ENCODE peak calls at places on chromosomes 11 and 22, in five cellular contexts. H is breast epithelium, P is astrocyte of the spinal cord, V is upper lobe of right lung, C is tibial artery. T is an unnamed sample.

GRCh38 chr11:102850973-102851745 is 7.8 kb upstream of the MMP3 start:
- DNase-seq in H (no peak), P (peak; percentile 88), V (no peak), C (no peak), T (no peak)

GRCh38 chr11:57818812-57819211 is 57.2 kb downstream of the CTNND1 start:
- DNase-seq in H (no peak), P (no peak), V (no peak), C (no peak), T (no peak)

GRCh38 chr11:36702330-36703054 is 104.5 kb upstream of the RAG2 start:
- DNase-seq in H (no peak), P (peak; percentile 72), V (no peak), C (no peak), T (peak; percentile 78)

GRCh38 chr11:69495441-69496201 is 14.2 kb downstream of the LINC01488 start:
- DNase-seq in H (no peak), P (no peak), V (peak; percentile 55), C (no peak), T (no peak)

GRCh38 chr11:34481307-34481706 is 32.3 kb downstream of the ELF5 start:
- DNase-seq in H (no peak), P (no peak), V (no peak), C (no peak), T (no peak)

GRCh38 chr11:129225190-129225589 is 33.1 kb upstream of the ARHGAP32 start:
- DNase-seq in H (no peak), P (peak; percentile 72), V (no peak), C (no peak), T (no peak)

GRCh38 chr22:47299879-47300697 is 537.6 kb downstream of the TBC1D22A start:
- DNase-seq in H (peak; percentile 24), P (no peak), V (no peak), C (no peak), T (no peak)

GRCh38 chr22:49951001-49951677 is 9.4 kb upstream of the PIM3 start:
- DNase-seq in H (peak; percentile 97), P (peak; percentile 91), V (peak; percentile 98), C (no peak), T (no peak)

GRCh38 chr11:86477495-86478155 is 102.9 kb downstream of the CCDC81 start:
- DNase-seq in H (no peak), P (peak; percentile 82), V (no peak), C (peak; percentile 48), T (no peak)

GRCh38 chr11:134339756-134340155 is 8.0 kb downstream of the GLB1L2 start:
- DNase-seq in H (no peak), P (no peak), V (no peak), C (no peak), T (no peak)

GRCh38 chr11:116275634-116276033 is 497.2 kb downstream of the BUD13 start:
- DNase-seq in H (no peak), P (no peak), V (no peak), C (no peak), T (no peak)

GRCh38 chr22:26558246-26558895 is 31.6 kb downstream of the TPST2 start:
- DNase-seq in H (no peak), P (peak; percentile 77), V (no peak), C (no peak), T (no peak)

GRCh38 chr22:39617761-39618757 is 47.5 kb downstream of the CACNA1I start:
- DNase-seq in H (no peak), P (no peak), V (no peak), C (no peak), T (no peak)

GRCh38 chr11:69468911-69469885 is 12.3 kb upstream of the LINC01488 start:
- DNase-seq in H (no peak), P (no peak), V (no peak), C (no peak), T (no peak)

GRCh38 chr11:102836290-102836875 is 7.0 kb downstream of the MMP3 start:
- DNase-seq in H (no peak), P (peak; percentile 63), V (no peak), C (no peak), T (no peak)

GRCh38 chr11:9754041-9754471 is 90.2 kb downstream of the SWAP70 start:
- DNase-seq in H (no peak), P (peak; percentile 23), V (no peak), C (no peak), T (no peak)

GRCh38 chr22:48835364-48835763 is 992.3 kb downstream of the BRD1 start:
- DNase-seq in H (no peak), P (no peak), V (no peak), C (no peak), T (no peak)
- H3K4me3 ChIP-seq in H (no peak overlapping the region), P (no peak overlapping the region), V (no peak overlapping the region), C (no peak overlapping the region), T (no peak overlapping the region)

GRCh38 chr11:110174645-110175310 is 81.6 kb downstream of the ZC3H12C start:
- DNase-seq in H (no peak), P (peak; percentile 61), V (no peak), C (no peak), T (no peak)
- H3K4me3 ChIP-seq in H (no peak overlapping the region), P (no peak overlapping the region), V (peak overlapping the region; percentile 9), C (no peak overlapping the region), T (no peak overlapping the region)

GRCh38 chr11:47376543-47377371 is 1.6 kb downstream of the SPI1 start:
- DNase-seq in H (no peak), P (no peak), V (peak; percentile 87), C (peak; percentile 55), T (no peak)
- H3K4me3 ChIP-seq in H (peak overlapping the region; percentile 24), P (no peak overlapping the region), V (peak overlapping the region; percentile 53), C (peak overlapping the region; percentile 31), T (no peak overlapping the region)

GRCh38 chr11:59145534-59145933 is 2.9 kb downstream of the FAM111A start:
- DNase-seq in H (no peak), P (peak; percentile 2), V (no peak), C (no peak), T (no peak)
- H3K4me3 ChIP-seq in H (no peak overlapping the region), P (peak overlapping the region; percentile 51), V (peak overlapping the region; percentile 75), C (peak overlapping the region; percentile 89), T (peak overlapping the region; percentile 74)

GRCh38 chr22:35384973-35385588 is 4.2 kb downstream of the HMOX1 start:
- DNase-seq in H (no peak), P (no peak), V (no peak), C (no peak), T (no peak)

GRCh38 chr22:35384567-35384966 is 3.7 kb downstream of the HMOX1 start:
- DNase-seq in H (no peak), P (no peak), V (no peak), C (no peak), T (no peak)

GRCh38 chr22:35383679-35384071 is 2.8 kb downstream of the HMOX1 start:
- DNase-seq in H (no peak), P (no peak), V (no peak), C (no peak), T (no peak)

GRCh38 chr22:35390933-35391332 is 9.0 kb upstream of the MCM5 start:
- DNase-seq in H (no peak), P (no peak), V (no peak), C (no peak), T (no peak)

GRCh38 chr22:35386670-35387288 is 5.9 kb downstream of the HMOX1 start:
- DNase-seq in H (no peak), P (no peak), V (no peak), C (no peak), T (no peak)
- H3K4me3 ChIP-seq in H (no peak overlapping the region), P (no peak overlapping the region), V (no peak overlapping the region), C (no peak overlapping the region), T (no peak overlapping the region)

DNA sequence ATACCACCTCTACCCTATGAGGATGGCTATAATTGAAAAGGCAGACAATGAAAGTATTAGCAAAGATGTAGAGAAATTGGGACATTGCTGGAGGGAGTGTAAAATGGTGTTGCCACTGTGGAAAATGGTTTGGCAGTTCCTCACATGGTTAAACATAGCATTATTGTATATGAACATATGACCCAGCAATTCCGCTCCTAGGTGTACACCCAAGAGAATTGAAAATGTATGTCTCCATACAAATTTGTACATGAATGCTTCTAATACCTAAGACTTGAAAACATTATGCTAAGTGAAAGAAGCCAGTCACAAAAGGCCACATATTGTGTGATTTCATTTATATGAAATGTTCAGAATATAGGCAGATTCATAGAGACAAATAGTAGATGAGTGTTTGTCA is 10.0 kb downstream of the SLCO2B1 start:
- DNase-seq in H (no peak), P (no peak), V (no peak), C (no peak), T (no peak)
- H3K4me3 ChIP-seq in H (no peak overlapping the region), P (no peak overlapping the region), V (no peak overlapping the region), C (no peak overlapping the region), T (no peak overlapping the region)

T was measured in Jurkat, Clone E6-1.